ENCODE peak calls at places on chromosomes 1 and 21, in four cellular contexts. R, U, F and G are unnamed samples.
A peak's percentile ranks its signal among the peaks of the same experiment; 100 is the strongest.

GRCh38 chr1:21027805-21028204 is 148.9 kb downstream of the EIF4G3 start:
- DNase-seq in R (no peak), U (no peak), F (no peak), G (no peak)

GRCh38 chr1:228487336-228488106 is at the start of gene RNF187:
- DNase-seq in R (no peak), U (peak; percentile 83), F (no peak), G (peak; percentile 96)

GRCh38 chr1:190679444-190679843 is 201.8 kb upstream of the BRINP3 start:
- DNase-seq in R (no peak), U (no peak), F (no peak), G (no peak)

GRCh38 chr1:11493972-11494655 is 15.2 kb downstream of the DISP3 start:
- DNase-seq in R (no peak), U (no peak), F (no peak), G (no peak)

GRCh38 chr1:6009120-6010040 is 17.2 kb upstream of the NPHP4 start:
- DNase-seq in R (no peak), U (no peak), F (no peak), G (no peak)

GRCh38 chr1:177780096-177780700 is 189.7 kb downstream of the SEC16B start:
- DNase-seq in R (no peak), U (no peak), F (peak; percentile 36), G (peak; percentile 36)

GRCh38 chr1:98947071-98947470 is 57.6 kb downstream of the PLPPR5 start:
- DNase-seq in R (no peak), U (no peak), F (no peak), G (no peak)

GRCh38 chr1:212368073-212368484 is 46.6 kb downstream of the PACC1 start:
- DNase-seq in R (peak; percentile 28), U (peak; percentile 25), F (peak; percentile 21), G (peak; percentile 39)

GRCh38 chr1:63710776-63711175 is 63.0 kb upstream of the ROR1 start:
- DNase-seq in R (no peak), U (no peak), F (no peak), G (no peak)

GRCh38 chr1:183291802-183292515 is 105.9 kb downstream of the LAMC2 start:
- DNase-seq in R (no peak), U (no peak), F (peak; percentile 23), G (no peak)

GRCh38 chr1:59316497-59317128 is 19.7 kb downstream of the FGGY start:
- DNase-seq in R (no peak), U (no peak), F (no peak), G (no peak)

GRCh38 chr1:12581179-12581578 is 36.8 kb downstream of the DHRS3 start:
- DNase-seq in R (no peak), U (no peak), F (no peak), G (no peak)

GRCh38 chr1:115118596-115118995 is 29.3 kb upstream of the TSPAN2 start:
- DNase-seq in R (no peak), U (no peak), F (no peak), G (no peak)

GRCh38 chr1:78280626-78281025 is 210.1 kb upstream of the PTGFR start:
- DNase-seq in R (no peak), U (no peak), F (no peak), G (no peak)

GRCh38 chr21:26405735-26406361 is 167.2 kb downstream of the CYYR1 start:
- DNase-seq in R (no peak), U (no peak), F (no peak), G (no peak)

GRCh38 chr21:35051287-35051818 is 2.3 kb upstream of the RUNX1 start:
- DNase-seq in R (peak; percentile 84), U (peak; percentile 81), F (peak; percentile 58), G (no peak)

GRCh38 chr1:34088001-34088400 is 77.0 kb downstream of the CSMD2 start:
- DNase-seq in R (no peak), U (no peak), F (no peak), G (no peak)

GRCh38 chr1:236167578-236167977 is 25.2 kb downstream of the GPR137B start:
- DNase-seq in R (no peak), U (no peak), F (no peak), G (no peak)
- TF ChIP-seq CTCF in R (no peak), U (no peak), F (no peak), G (no peak)

GRCh38 chr1:85746777-85747176 is 38.5 kb upstream of the ZNHIT6 start:
- DNase-seq in R (no peak), U (no peak), F (no peak), G (no peak)
- TF ChIP-seq CTCF in R (no peak), U (no peak), F (no peak), G (no peak)

GRCh38 chr1:241235236-241235897 is 121.6 kb downstream of the RGS7 start:
- DNase-seq in R (no peak), U (no peak), F (no peak), G (no peak)
- TF ChIP-seq CTCF in R (no peak), U (no peak), F (no peak), G (no peak)

GRCh38 chr1:207397525-207397926 is 56.6 kb upstream of the CR2 start:
- DNase-seq in R (no peak), U (no peak), F (no peak), G (no peak)
- TF ChIP-seq CTCF in R (no peak), U (no peak), F (peak; percentile 28), G (peak; percentile 19)

GRCh38 chr21:38355353-38355752 is 98.6 kb downstream of the KCNJ15 start:
- DNase-seq in R (no peak), U (no peak), F (no peak), G (no peak)

GRCh38 chr21:38355992-38356781 is 99.4 kb downstream of the KCNJ15 start:
- DNase-seq in R (peak; percentile 57), U (peak; percentile 19), F (peak; percentile 34), G (peak; percentile 84)

GRCh38 chr21:38358666-38359065 is 101.9 kb downstream of the KCNJ15 start:
- DNase-seq in R (no peak), U (no peak), F (no peak), G (no peak)

GRCh38 chr21:38358098-38358497 is 101.3 kb downstream of the KCNJ15 start:
- DNase-seq in R (no peak), U (no peak), F (no peak), G (no peak)

GRCh38 chr21:38356898-38357297 is 100.1 kb downstream of the KCNJ15 start:
- DNase-seq in R (no peak), U (no peak), F (no peak), G (no peak)
- TF ChIP-seq CTCF in R (no peak), U (no peak), F (no peak), G (no peak)

GRCh38 chr1:114118351-114118990 is 35.2 kb downstream of the SYT6 start:
- DNase-seq in R (no peak), U (no peak), F (no peak), G (no peak)
- TF ChIP-seq CTCF in R (no peak), U (no peak), F (peak; percentile 3), G (no peak)

GRCh38 chr1:53833393-53833792 is 4.7 kb downstream of the NDC1 start:
- DNase-seq in R (no peak), U (no peak), F (no peak), G (no peak)
- TF ChIP-seq CTCF in R (no peak), U (no peak), F (no peak), G (no peak)

GRCh38 chr1:159854693-159855192 is 7.7 kb downstream of the VSIG8 start:
- DNase-seq in R (peak; percentile 58), U (peak; percentile 63), F (no peak), G (no peak)
- TF ChIP-seq CTCF in R (no peak), U (peak; percentile 12), F (no peak), G (no peak)

GRCh38 chr1:151010346-151010726 is 2.1 kb downstream of the PRUNE1 start:
- DNase-seq in R (no peak), U (no peak), F (no peak), G (no peak)

GRCh38 chr1:151013518-151013917 is 5.3 kb downstream of the PRUNE1 start:
- DNase-seq in R (no peak), U (no peak), F (no peak), G (no peak)

GRCh38 chr1:151009674-151010345 is 1.6 kb downstream of the PRUNE1 start:
- DNase-seq in R (no peak), U (no peak), F (no peak), G (no peak)

GRCh38 chr1:151011154-151011850 is 3.1 kb downstream of the PRUNE1 start:
- DNase-seq in R (no peak), U (no peak), F (no peak), G (no peak)

GRCh38 chr1:151012684-151013471 is 4.6 kb downstream of the PRUNE1 start:
- DNase-seq in R (no peak), U (no peak), F (no peak), G (no peak)
- TF ChIP-seq CTCF in R (no peak), U (no peak), F (no peak), G (no peak)